ENCODE peak calls at places on chromosome 4, in seven cellular contexts. Z is SK-N-SH, U is HCT116, G is GM12878, R is HepG2, D is K562, I is H1. T is an unnamed sample.

GRCh38 chr4:43732829-43733426 is 715.7 kb downstream of the KCTD8 start:
- DNase-seq in U (no peak), G (no peak), R (peak), I (no peak), Z (no peak), D (no peak), T (no peak)

GRCh38 chr4:157674699-157675098 is 454.2 kb downstream of the GRIA2 start:
- DNase-seq in R (no peak), I (no peak), G (no peak), Z (no peak), U (no peak), D (no peak), T (no peak)

GRCh38 chr4:92264163-92264562 is 39.6 kb upstream of the GRID2 start:
- DNase-seq in R (no peak), U (no peak), D (no peak), G (no peak), Z (no peak), I (no peak), T (no peak)

GRCh38 chr4:57305836-57306235 is 195.7 kb upstream of the IGFBP7 start:
- DNase-seq in U (no peak), Z (no peak), I (no peak), R (no peak), G (no peak), D (no peak), T (no peak)

GRCh38 chr4:38075370-38076152 is 115.4 kb downstream of the PTTG2 start:
- DNase-seq in R (peak), U (no peak), D (no peak), Z (no peak), G (no peak), I (no peak), T (no peak)

GRCh38 chr4:130359537-130359936 is 1263.6 kb downstream of the C4orf33 start:
- DNase-seq in U (peak), D (no peak), Z (peak), I (no peak), R (peak), G (no peak), T (no peak)

GRCh38 chr4:8698341-8699062 is 105.9 kb downstream of the CPZ start:
- DNase-seq in R (no peak), G (no peak), U (no peak), I (no peak), Z (no peak), D (no peak), T (no peak)

GRCh38 chr4:116066711-116067245 is 953.4 kb upstream of the NDST4 start:
- DNase-seq in Z (no peak), U (no peak), I (no peak), R (no peak), D (no peak), G (no peak), T (no peak)

GRCh38 chr4:3305610-3306371 is 13.0 kb downstream of the RGS12 start:
- DNase-seq in U (no peak), D (peak), R (no peak), Z (no peak), I (no peak), G (no peak), T (no peak)

GRCh38 chr4:2332201-2332975 is 70.5 kb upstream of the MXD4 start:
- DNase-seq in U (no peak), D (no peak), Z (peak), R (no peak), I (no peak), G (no peak), T (no peak)

GRCh38 chr4:120995611-120996010 is 73.1 kb upstream of the PRDM5 start:
- DNase-seq in U (no peak), R (no peak), I (no peak), Z (no peak), D (no peak), G (no peak), T (no peak)

GRCh38 chr4:8319061-8319460 is 49.5 kb downstream of the HTRA3 start:
- DNase-seq in U (no peak), R (no peak), I (no peak), D (no peak), G (no peak), Z (no peak), T (no peak)

GRCh38 chr4:15414601-15415091 is 13.2 kb upstream of the C1QTNF7 start:
- DNase-seq in U (no peak), R (no peak), Z (no peak), G (no peak), I (no peak), D (no peak), T (no peak)

GRCh38 chr4:22389240-22389871 is 126.5 kb downstream of the ADGRA3 start:
- DNase-seq in R (peak), U (peak), Z (peak), G (no peak), D (peak), I (peak), T (peak)

GRCh38 chr4:23728393-23728792 is 161.5 kb downstream of the PPARGC1A start:
- DNase-seq in G (no peak), R (no peak), I (peak), U (no peak), Z (no peak), D (no peak), T (no peak)

GRCh38 chr4:101042847-101043246 is 304.5 kb downstream of the PPP3CA start:
- DNase-seq in I (no peak), U (no peak), G (no peak), D (no peak), R (no peak), Z (no peak), T (no peak)

GRCh38 chr4:155879767-155880166 is 13.7 kb upstream of the ASIC5 start:
- DNase-seq in G (no peak), R (no peak), U (no peak), D (no peak), Z (no peak), I (no peak), T (no peak)

GRCh38 chr4:152953514-152953913 is 17.4 kb downstream of the FHDC1 start:
- DNase-seq in I (no peak), Z (no peak), U (no peak), D (no peak), R (no peak), G (no peak), T (no peak)

GRCh38 chr4:159400782-159401712 is 298.2 kb downstream of the RAPGEF2 start:
- DNase-seq in Z (no peak), G (no peak), R (no peak), I (no peak), D (no peak), U (no peak), T (no peak)

GRCh38 chr4:27149541-27150212 is 289.0 kb downstream of the STIM2 start:
- DNase-seq in I (no peak), G (no peak), R (no peak), U (no peak), Z (no peak), D (no peak), T (no peak)

DNA sequence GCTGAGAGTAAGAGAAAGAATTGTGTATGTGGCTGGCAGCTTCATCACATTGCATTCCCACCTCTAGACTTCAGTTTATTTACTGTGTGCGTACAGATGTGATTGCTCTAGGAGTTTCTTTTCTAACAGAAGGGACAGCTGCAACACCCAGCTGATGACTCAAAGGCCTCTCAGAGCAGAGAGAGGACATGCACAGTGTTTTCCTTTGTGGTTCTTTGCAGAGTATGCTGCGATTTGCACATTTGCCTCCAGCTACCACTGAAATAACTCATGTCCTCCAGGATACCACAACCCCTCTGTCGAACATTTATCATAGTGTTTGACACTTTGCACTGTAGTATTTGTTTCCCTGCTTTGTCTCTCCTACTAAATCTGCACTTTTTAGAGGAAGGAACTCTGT is 294.1 kb downstream of the STIM2 start:
- DNase-seq in Z (no peak), G (no peak), D (no peak), R (no peak), I (no peak), U (no peak), T (no peak)
- TF ChIP-seq JUND in Z (no peak), G (no peak), D (no peak), R (no peak), I (no peak), U (no peak), T (no peak)

GRCh38 chr4:128449251-128449650 is 161.6 kb upstream of the PGRMC2 start:
- DNase-seq in R (no peak), G (no peak), I (no peak), U (no peak), D (no peak), Z (no peak), T (no peak)

GRCh38 chr4:128440923-128441322 is 153.3 kb upstream of the PGRMC2 start:
- DNase-seq in D (no peak), Z (no peak), I (no peak), R (no peak), U (no peak), G (no peak), T (no peak)

GRCh38 chr4:128450326-128451120 is 162.9 kb upstream of the PGRMC2 start:
- DNase-seq in I (no peak), U (no peak), R (no peak), D (no peak), Z (no peak), G (no peak), T (no peak)

DNA sequence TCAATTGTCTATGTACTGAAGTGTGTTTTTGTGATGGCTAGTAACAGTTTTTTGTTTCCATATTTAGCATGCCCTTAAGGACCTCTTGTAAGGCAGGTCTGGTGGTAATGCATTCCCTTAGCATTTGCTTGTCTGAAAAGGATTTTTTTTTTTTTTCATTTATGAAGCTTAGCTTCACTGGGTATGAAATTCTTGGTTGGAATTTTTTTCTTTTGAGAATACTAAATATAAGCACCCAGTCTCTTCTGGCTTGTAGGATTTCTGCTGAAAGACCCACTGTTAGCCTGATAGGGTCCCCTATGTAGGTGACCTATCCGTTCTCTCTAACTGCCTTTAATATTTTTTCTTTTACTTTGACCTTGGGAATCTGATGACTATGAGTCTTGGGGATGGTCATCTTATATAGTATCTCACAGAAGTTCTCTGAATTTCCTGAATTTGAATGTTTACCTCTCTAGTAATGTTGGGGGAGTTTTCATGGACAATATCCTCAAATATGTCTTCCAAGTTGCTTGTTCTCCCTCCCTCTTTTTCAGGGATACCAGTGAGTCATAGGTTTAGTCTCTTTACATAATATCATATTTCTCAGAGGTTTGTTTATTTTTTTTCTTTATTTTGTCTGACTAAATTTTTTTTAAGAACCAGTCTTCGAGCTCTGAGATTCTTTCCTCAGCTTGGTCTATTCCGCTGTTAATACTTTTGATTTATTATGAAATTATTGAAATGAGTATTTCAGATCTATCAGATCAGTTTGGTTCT is 157.1 kb upstream of the PGRMC2 start:
- DNase-seq in U (no peak), G (no peak), D (no peak), I (no peak), R (no peak), Z (no peak), T (no peak)
- TF ChIP-seq JUND in U (no peak), G (no peak), D (no peak), I (no peak), R (no peak), Z (no peak), T (no peak)

GRCh38 chr4:19309365-19309764 is 942.3 kb upstream of the SLIT2 start:
- DNase-seq in D (no peak), Z (no peak), R (no peak), U (no peak), G (no peak), I (no peak), T (peak)
- TF ChIP-seq JUND in D (no peak), Z (no peak), R (no peak), U (no peak), G (no peak), I (no peak), T (no peak)

GRCh38 chr4:69066945-69067344 is 29.3 kb upstream of the UGT2B7 start:
- DNase-seq in R (no peak), Z (no peak), U (no peak), D (no peak), I (no peak), G (no peak), T (no peak)
- TF ChIP-seq JUND in R (no peak), Z (no peak), U (no peak), D (no peak), I (no peak), G (no peak), T (no peak)

GRCh38 chr4:174592985-174593335 is 70.7 kb upstream of the HPGD start:
- DNase-seq in Z (no peak), G (no peak), R (no peak), I (no peak), U (no peak), D (peak), T (no peak)
- TF ChIP-seq JUND in Z (no peak), G (no peak), R (no peak), I (no peak), U (no peak), D (peak), T (no peak)

DNA sequence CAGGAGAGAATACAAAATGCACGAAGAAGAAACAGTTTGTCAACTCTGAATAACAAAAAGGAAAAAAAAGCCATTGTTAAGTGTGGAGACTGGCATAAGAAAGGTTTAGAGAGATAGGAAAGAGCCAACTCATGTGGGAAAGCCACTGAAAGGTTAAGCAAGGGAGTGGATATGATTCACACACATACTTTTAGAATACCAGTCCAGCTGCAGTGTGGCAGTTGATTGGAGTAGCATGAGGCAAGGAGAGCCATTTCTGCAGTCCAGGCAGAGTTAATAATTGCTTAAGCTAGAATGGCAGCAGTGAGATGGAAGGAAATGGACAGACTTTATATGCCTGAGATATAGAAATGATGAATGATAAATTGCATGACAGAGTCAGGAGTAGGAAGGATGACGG is 36.9 kb upstream of the ADAD1 start:
- DNase-seq in U (no peak), G (no peak), R (no peak), I (no peak), D (no peak), Z (no peak), T (no peak)
- TF ChIP-seq JUND in U (no peak), G (no peak), R (no peak), I (no peak), D (no peak), Z (peak), T (no peak)

GRCh38 chr4:19739101-19739651 is 512.5 kb upstream of the SLIT2 start:
- DNase-seq in U (peak), D (no peak), G (no peak), Z (no peak), I (no peak), R (no peak), T (no peak)
- TF ChIP-seq JUND in U (peak), D (no peak), G (no peak), Z (peak), I (no peak), R (no peak), T (no peak)

GRCh38 chr4:148287111-148287510 is 155.1 kb downstream of the NR3C2 start:
- DNase-seq in D (no peak), I (no peak), G (no peak), Z (peak), U (no peak), R (no peak), T (no peak)

GRCh38 chr4:148283665-148284064 is 158.5 kb downstream of the NR3C2 start:
- DNase-seq in R (no peak), D (no peak), U (no peak), I (no peak), G (no peak), Z (no peak), T (no peak)

GRCh38 chr4:148288448-148288847 is 153.8 kb downstream of the NR3C2 start:
- DNase-seq in I (no peak), G (no peak), Z (peak), U (no peak), D (no peak), R (no peak), T (no peak)

GRCh38 chr4:148286043-148286442 is 156.2 kb downstream of the NR3C2 start:
- DNase-seq in R (no peak), I (no peak), Z (peak), U (no peak), G (no peak), D (no peak), T (no peak)

DNA sequence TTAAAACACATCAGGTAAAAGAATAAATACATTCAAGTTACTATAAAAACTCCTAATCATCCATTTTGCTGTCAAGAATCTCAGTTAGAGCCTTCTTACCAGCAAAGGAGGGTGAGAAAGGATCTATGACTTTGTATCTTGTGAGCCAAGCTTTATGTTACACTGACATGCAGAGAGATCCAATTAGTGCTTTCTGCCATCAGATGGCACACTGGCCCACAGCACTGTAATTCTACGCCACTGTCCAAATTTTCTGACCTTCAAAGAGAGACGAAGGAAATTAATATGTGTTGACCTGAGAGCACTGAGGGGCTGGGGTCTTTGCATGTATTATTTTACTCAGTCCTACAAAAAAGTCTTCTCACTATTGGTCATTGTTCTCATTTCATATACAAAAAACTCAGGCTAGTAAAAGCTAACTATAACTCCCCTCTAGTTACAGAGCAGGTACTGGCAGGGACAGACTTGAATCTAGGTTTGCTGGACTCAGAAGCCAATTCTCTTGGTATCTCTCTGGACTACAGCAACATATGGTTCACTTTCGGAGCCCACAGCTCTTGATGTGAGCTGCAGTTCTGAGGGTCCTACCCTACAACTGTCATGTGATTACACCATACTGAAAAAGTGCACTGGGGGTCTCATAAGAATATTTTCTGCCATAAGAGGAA is 157.6 kb downstream of the NR3C2 start:
- DNase-seq in D (no peak), Z (peak), I (no peak), R (no peak), G (no peak), U (no peak), T (peak)
- TF ChIP-seq JUND in D (no peak), Z (no peak), I (no peak), R (no peak), G (no peak), U (no peak), T (no peak)

DNA sequence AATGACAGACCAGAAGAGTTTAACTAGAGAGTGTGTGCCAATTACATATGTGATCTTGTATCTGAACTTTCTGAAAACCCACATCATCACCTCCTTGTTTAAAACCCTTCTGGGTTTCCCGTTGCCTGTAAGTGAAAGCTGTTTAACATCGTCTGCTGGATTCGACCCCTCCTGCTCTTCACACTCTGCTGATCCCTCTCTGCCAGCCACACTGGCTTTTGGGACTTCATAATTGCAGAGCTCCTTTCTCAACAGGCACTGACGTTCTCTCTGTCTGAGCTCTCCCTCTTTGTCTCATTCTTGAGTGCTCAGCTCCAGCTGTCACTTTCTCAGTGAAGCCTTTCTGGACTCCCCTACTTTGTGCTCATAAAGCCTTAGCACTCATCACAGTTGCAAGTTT is 153.8 kb downstream of the CEP135 start:
- DNase-seq in Z (no peak), I (no peak), U (no peak), G (no peak), D (no peak), R (no peak), T (no peak)
- TF ChIP-seq JUND in Z (no peak), I (no peak), U (no peak), G (no peak), D (no peak), R (no peak), T (no peak)